ENCODE peak calls at places on chromosomes 12 and 14, in six cellular contexts. O, W, X, Z, R and E are unnamed samples.

GRCh38 chr12:29599397-29599796 is 101.9 kb upstream of the OVCH1 start:
- DNase-seq in O (no peak), W (peak; percentile 44), X (no peak), Z (no peak), R (no peak), E (no peak)

GRCh38 chr12:117857632-117858274 is 111.0 kb downstream of the KSR2 start:
- DNase-seq in O (no peak), W (peak; percentile 22), X (peak; percentile 72), Z (no peak), R (peak; percentile 45), E (no peak)

GRCh38 chr12:56007892-56008471 is 10.9 kb downstream of the SUOX start:
- DNase-seq in O (no peak), W (no peak), X (no peak), Z (no peak), R (no peak), E (no peak)

GRCh38 chr14:76729195-76729594 is 32.1 kb upstream of the VASH1 start:
- DNase-seq in O (no peak), W (no peak), X (no peak), Z (no peak), R (no peak), E (no peak)

GRCh38 chr12:3236345-3237153 is 159.4 kb downstream of the TSPAN9 start:
- DNase-seq in O (no peak), W (peak; percentile 72), X (peak; percentile 57), Z (no peak), R (peak; percentile 21), E (peak; percentile 72)

GRCh38 chr12:16225692-16226091 is 51.8 kb downstream of the SLC15A5 start:
- DNase-seq in O (no peak), W (no peak), X (no peak), Z (no peak), R (no peak), E (no peak)

GRCh38 chr14:61555056-61555838 is 140.1 kb upstream of the HIF1A start:
- DNase-seq in O (no peak), W (peak; percentile 75), X (no peak), Z (no peak), R (no peak), E (no peak)

GRCh38 chr12:119556830-119557229 is 36.7 kb upstream of the TMEM233 start:
- DNase-seq in O (no peak), W (no peak), X (no peak), Z (no peak), R (no peak), E (no peak)

GRCh38 chr12:2644678-2645405 is 149.9 kb upstream of the FKBP4 start:
- DNase-seq in O (no peak), W (no peak), X (no peak), Z (no peak), R (no peak), E (no peak)

GRCh38 chr14:28635387-28635786 is 131.2 kb upstream of the FOXG1 start:
- DNase-seq in O (no peak), W (peak; percentile 16), X (peak; percentile 11), Z (no peak), R (no peak), E (no peak)

GRCh38 chr12:127767631-127768030 is 499.3 kb upstream of the TMEM132C start:
- DNase-seq in O (no peak), W (no peak), X (no peak), Z (no peak), R (no peak), E (no peak)

GRCh38 chr12:47408171-47408871 is 297.5 kb downstream of the RPAP3 start:
- DNase-seq in O (no peak), W (no peak), X (no peak), Z (no peak), R (peak; percentile 16), E (no peak)

GRCh38 chr14:68663385-68664076 is 129.3 kb downstream of the ZFP36L1 start:
- DNase-seq in O (no peak), W (peak; percentile 91), X (no peak), Z (no peak), R (no peak), E (no peak)

GRCh38 chr14:64788706-64789105 is 84.5 kb downstream of the PLEKHG3 start:
- DNase-seq in O (no peak), W (peak; percentile 94), X (no peak), Z (no peak), R (no peak), E (no peak)

GRCh38 chr12:2273288-2273687 is 220.5 kb downstream of the CACNA1C start:
- DNase-seq in O (no peak), W (peak; percentile 83), X (no peak), Z (no peak), R (no peak), E (peak; percentile 63)

GRCh38 chr12:5371636-5372035 is 60.3 kb upstream of the NTF3 start:
- DNase-seq in O (no peak), W (no peak), X (no peak), Z (no peak), R (no peak), E (no peak)

GRCh38 chr14:53458368-53458814 is 305.3 kb upstream of the DDHD1 start:
- DNase-seq in O (no peak), W (peak; percentile 77), X (no peak), Z (no peak), R (no peak), E (no peak)

GRCh38 chr14:88729159-88729558 is 63.6 kb downstream of the EML5 start:
- DNase-seq in O (no peak), W (peak; percentile 4), X (no peak), Z (no peak), R (no peak), E (no peak)

GRCh38 chr12:118063567-118064391 is 2.8 kb upstream of the WSB2 start:
- DNase-seq in O (no peak), W (peak; percentile 52), X (no peak), Z (no peak), R (no peak), E (no peak)

GRCh38 chr14:72528059-72528950 is 365.6 kb downstream of the DPF3 start:
- DNase-seq in O (no peak), W (peak; percentile 67), X (no peak), Z (no peak), R (no peak), E (no peak)

GRCh38 chr12:94100990-94101901 is 47.1 kb upstream of the PLXNC1 start:
- DNase-seq in O (peak; percentile 83), W (peak; percentile 58), X (peak; percentile 84), Z (peak; percentile 78), R (peak; percentile 85), E (peak; percentile 90)

GRCh38 chr14:76779221-76780057 is 18.2 kb downstream of the VASH1 start:
- DNase-seq in O (no peak), W (no peak), X (no peak), Z (no peak), R (no peak), E (no peak)

GRCh38 chr12:17215754-17216153 is 609.8 kb upstream of the LMO3 start:
- DNase-seq in O (no peak), W (no peak), X (no peak), Z (no peak), R (no peak), E (no peak)

GRCh38 chr12:120849765-120850164 is 54.4 kb downstream of the SPPL3 start:
- DNase-seq in O (no peak), W (peak; percentile 83), X (no peak), Z (no peak), R (no peak), E (no peak)

GRCh38 chr12:132385375-132385774 is 56.0 kb upstream of the GALNT9 start:
- DNase-seq in O (no peak), W (no peak), X (no peak), Z (no peak), R (no peak), E (no peak)

GRCh38 chr14:60238955-60239354 is 10.1 kb upstream of the PPM1A start:
- DNase-seq in O (no peak), W (no peak), X (no peak), Z (no peak), R (no peak), E (no peak)

GRCh38 chr14:60233891-60234290 is 15.1 kb upstream of the PPM1A start:
- DNase-seq in O (no peak), W (no peak), X (no peak), Z (no peak), R (no peak), E (no peak)

GRCh38 chr14:60233251-60233650 is 15.8 kb upstream of the PPM1A start:
- DNase-seq in O (no peak), W (peak; percentile 10), X (no peak), Z (no peak), R (no peak), E (no peak)

GRCh38 chr14:60232185-60232584 is 16.8 kb upstream of the PPM1A start:
- DNase-seq in O (no peak), W (no peak), X (no peak), Z (no peak), R (no peak), E (no peak)

GRCh38 chr14:60235440-60235839 is 13.6 kb upstream of the PPM1A start:
- DNase-seq in O (no peak), W (no peak), X (no peak), Z (no peak), R (no peak), E (no peak)
- TF ChIP-seq POLR2A in O (no peak), W (no peak), X (no peak), Z (no peak), R (no peak), E (no peak)

GRCh38 chr12:57521475-57522018 is 1.1 kb upstream of the MBD6 start:
- DNase-seq in O (peak; percentile 80), W (peak; percentile 61), X (no peak), Z (peak; percentile 72), R (peak; percentile 58), E (peak; percentile 63)
- H3K36me3 ChIP-seq in O (peaks cover 24% of the 10 kb centered on the region), W (peaks cover 41% of the 10 kb centered on the region), X (peaks cover 60% of the 10 kb centered on the region), Z (peaks cover 8% of the 10 kb centered on the region), R (peaks cover 8% of the 10 kb centered on the region), E (peaks cover 32% of the 10 kb centered on the region)

DNA sequence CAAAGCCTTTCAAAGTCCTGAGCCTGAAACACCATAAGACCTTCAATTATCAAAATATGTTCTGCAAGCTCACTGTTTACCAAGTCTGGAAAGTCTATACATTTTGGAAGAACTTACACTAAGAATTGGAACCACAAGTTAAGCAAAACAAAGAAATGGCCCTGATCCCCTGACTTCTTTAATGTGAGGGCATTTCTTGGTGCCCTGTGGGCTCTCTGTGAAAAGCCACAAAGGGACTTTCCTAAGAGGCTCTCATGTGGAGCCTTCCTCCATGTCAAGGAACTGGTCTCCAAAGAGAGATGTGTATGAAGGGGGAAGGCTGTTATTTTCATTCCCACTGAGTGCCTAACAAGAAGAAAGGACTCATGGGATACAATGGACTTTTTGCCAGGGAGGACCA is 13.5 kb upstream of the MYH6 start:
- DNase-seq in O (no peak), W (no peak), X (no peak), Z (no peak), R (no peak), E (no peak)
- H3K27ac ChIP-seq in O (no peak overlapping the region), W (no peak overlapping the region), X (no peak overlapping the region), Z (no peak overlapping the region), R (no peak overlapping the region), E (peak overlapping the region; percentile 50)

DNA sequence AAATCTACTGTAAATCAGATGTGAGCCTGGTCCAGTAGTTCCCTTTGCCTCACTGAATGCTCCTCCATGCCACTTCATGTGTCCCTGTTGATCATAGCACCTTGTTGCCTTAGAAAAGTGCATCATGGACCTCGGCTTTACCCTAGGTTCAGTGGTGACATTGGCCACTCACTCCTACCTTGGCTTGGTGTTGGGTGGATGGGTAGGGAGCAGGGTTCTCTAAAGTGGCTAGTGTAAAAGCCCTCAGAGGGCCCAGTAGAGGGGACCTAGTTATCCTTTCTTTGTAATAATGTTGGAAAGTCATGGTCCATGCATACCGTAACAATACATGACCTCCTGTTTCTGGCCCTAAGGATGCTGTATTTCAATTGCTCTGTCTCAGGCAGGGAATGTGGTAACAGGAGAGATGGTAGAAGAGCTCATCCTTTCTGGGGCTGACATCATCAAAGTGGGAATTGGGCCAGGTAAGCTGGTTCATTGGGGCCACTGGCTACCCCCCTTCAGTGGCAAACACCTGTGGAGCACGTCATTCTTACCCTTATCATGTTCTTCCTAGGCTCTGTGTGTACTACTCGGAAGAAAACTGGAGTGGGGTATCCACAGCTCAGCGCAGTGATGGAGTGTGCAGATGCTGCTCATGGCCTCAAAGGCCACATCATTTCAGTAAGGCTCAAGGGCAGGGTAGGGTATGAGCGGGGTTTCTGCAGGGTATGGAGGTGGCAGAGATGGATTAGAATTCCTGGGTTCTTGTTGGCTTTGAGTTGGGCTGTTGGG is 4.1 kb downstream of the GMPR2 start:
- DNase-seq in O (no peak), W (no peak), X (no peak), Z (no peak), R (no peak), E (no peak)
- TF ChIP-seq POLR2A in O (no peak), W (no peak), X (no peak), Z (no peak), R (no peak), E (no peak)